ENCODE peak calls at places on chromosome 20, in seven cellular contexts. One of them, this sample, is unnamed.

GRCh38 chr20:1336699-1337387 is 7.9 kb upstream of the SDCBP2 start:
- DNase-seq in activated CD8-positive, alpha-beta memory T cell treated with anti-CD3 and anti-CD28 coated beads, Interleukin-2, amount 50 U/mL, for 48 hours: no peak
- DNase-seq in amygdala: no peak
- DNase-seq in T-helper 2 cell: no peak
- DNase-seq in upper lobe of left lung: peak
- DNase-seq in PC-3: no peak
- DNase-seq in fibroblast of lung: no peak
- DNase-seq in this sample: no peak

GRCh38 chr20:9087531-9088217 is 18.8 kb downstream of the PLCB4 start:
- DNase-seq in activated CD8-positive, alpha-beta memory T cell treated with anti-CD3 and anti-CD28 coated beads, Interleukin-2, amount 50 U/mL, for 48 hours: no peak
- DNase-seq in amygdala: no peak
- DNase-seq in T-helper 2 cell: no peak
- DNase-seq in upper lobe of left lung: no peak
- DNase-seq in PC-3: peak
- DNase-seq in fibroblast of lung: no peak
- DNase-seq in this sample: no peak

GRCh38 chr20:5395932-5396727 is 79.4 kb upstream of the PROKR2 start:
- DNase-seq in activated CD8-positive, alpha-beta memory T cell treated with anti-CD3 and anti-CD28 coated beads, Interleukin-2, amount 50 U/mL, for 48 hours: no peak
- DNase-seq in amygdala: no peak
- DNase-seq in T-helper 2 cell: no peak
- DNase-seq in upper lobe of left lung: no peak
- DNase-seq in PC-3: peak
- DNase-seq in fibroblast of lung: no peak
- DNase-seq in this sample: no peak

GRCh38 chr20:62065669-62066338 is at the start of gene TAF4:
- DNase-seq in activated CD8-positive, alpha-beta memory T cell treated with anti-CD3 and anti-CD28 coated beads, Interleukin-2, amount 50 U/mL, for 48 hours: peak
- DNase-seq in amygdala: no peak
- DNase-seq in T-helper 2 cell: peak
- DNase-seq in upper lobe of left lung: peak
- DNase-seq in PC-3: peak
- DNase-seq in fibroblast of lung: peak
- DNase-seq in this sample: peak

GRCh38 chr20:8320306-8320705 is 188.2 kb downstream of the PLCB1 start:
- DNase-seq in activated CD8-positive, alpha-beta memory T cell treated with anti-CD3 and anti-CD28 coated beads, Interleukin-2, amount 50 U/mL, for 48 hours: no peak
- DNase-seq in amygdala: no peak
- DNase-seq in T-helper 2 cell: no peak
- DNase-seq in upper lobe of left lung: no peak
- DNase-seq in PC-3: no peak
- DNase-seq in fibroblast of lung: no peak
- DNase-seq in this sample: no peak

GRCh38 chr20:35738410-35739179 is 3.5 kb downstream of the RBM39 start:
- DNase-seq in activated CD8-positive, alpha-beta memory T cell treated with anti-CD3 and anti-CD28 coated beads, Interleukin-2, amount 50 U/mL, for 48 hours: no peak
- DNase-seq in amygdala: no peak
- DNase-seq in T-helper 2 cell: no peak
- DNase-seq in upper lobe of left lung: no peak
- DNase-seq in PC-3: no peak
- DNase-seq in fibroblast of lung: no peak
- DNase-seq in this sample: no peak

GRCh38 chr20:32971703-32972161 is 32.5 kb downstream of the SUN5 start:
- DNase-seq in activated CD8-positive, alpha-beta memory T cell treated with anti-CD3 and anti-CD28 coated beads, Interleukin-2, amount 50 U/mL, for 48 hours: no peak
- DNase-seq in amygdala: no peak
- DNase-seq in T-helper 2 cell: no peak
- DNase-seq in upper lobe of left lung: no peak
- DNase-seq in PC-3: no peak
- DNase-seq in fibroblast of lung: no peak
- DNase-seq in this sample: no peak

GRCh38 chr20:2741463-2741862 is 48.9 kb downstream of the EBF4 start:
- DNase-seq in activated CD8-positive, alpha-beta memory T cell treated with anti-CD3 and anti-CD28 coated beads, Interleukin-2, amount 50 U/mL, for 48 hours: peak
- DNase-seq in amygdala: no peak
- DNase-seq in T-helper 2 cell: no peak
- DNase-seq in upper lobe of left lung: no peak
- DNase-seq in PC-3: peak
- DNase-seq in fibroblast of lung: no peak
- DNase-seq in this sample: no peak

GRCh38 chr20:41670631-41671030 is 52.5 kb upstream of the CHD6 start:
- DNase-seq in activated CD8-positive, alpha-beta memory T cell treated with anti-CD3 and anti-CD28 coated beads, Interleukin-2, amount 50 U/mL, for 48 hours: no peak
- DNase-seq in amygdala: no peak
- DNase-seq in T-helper 2 cell: no peak
- DNase-seq in upper lobe of left lung: no peak
- DNase-seq in PC-3: no peak
- DNase-seq in fibroblast of lung: no peak
- DNase-seq in this sample: no peak

GRCh38 chr20:21510414-21510971 is 3.4 kb downstream of the NKX2-2 start:
- DNase-seq in activated CD8-positive, alpha-beta memory T cell treated with anti-CD3 and anti-CD28 coated beads, Interleukin-2, amount 50 U/mL, for 48 hours: no peak
- DNase-seq in amygdala: no peak
- DNase-seq in T-helper 2 cell: no peak
- DNase-seq in upper lobe of left lung: no peak
- DNase-seq in PC-3: no peak
- DNase-seq in fibroblast of lung: no peak
- DNase-seq in this sample: no peak

GRCh38 chr20:53829086-53829703 is 235.6 kb upstream of the ZNF217 start:
- DNase-seq in activated CD8-positive, alpha-beta memory T cell treated with anti-CD3 and anti-CD28 coated beads, Interleukin-2, amount 50 U/mL, for 48 hours: peak
- DNase-seq in amygdala: no peak
- DNase-seq in T-helper 2 cell: no peak
- DNase-seq in upper lobe of left lung: peak
- DNase-seq in PC-3: peak
- DNase-seq in fibroblast of lung: peak
- DNase-seq in this sample: peak

GRCh38 chr20:59253779-59254319 is 46.6 kb upstream of the EDN3 start:
- DNase-seq in activated CD8-positive, alpha-beta memory T cell treated with anti-CD3 and anti-CD28 coated beads, Interleukin-2, amount 50 U/mL, for 48 hours: no peak
- DNase-seq in amygdala: no peak
- DNase-seq in T-helper 2 cell: no peak
- DNase-seq in upper lobe of left lung: no peak
- DNase-seq in PC-3: peak
- DNase-seq in fibroblast of lung: no peak
- DNase-seq in this sample: no peak

GRCh38 chr20:38642498-38642897 is 40.9 kb downstream of the ARHGAP40 start:
- DNase-seq in activated CD8-positive, alpha-beta memory T cell treated with anti-CD3 and anti-CD28 coated beads, Interleukin-2, amount 50 U/mL, for 48 hours: no peak
- DNase-seq in amygdala: no peak
- DNase-seq in T-helper 2 cell: no peak
- DNase-seq in upper lobe of left lung: no peak
- DNase-seq in PC-3: no peak
- DNase-seq in fibroblast of lung: no peak
- DNase-seq in this sample: no peak

GRCh38 chr20:48098866-48099265 is 313.6 kb upstream of the SULF2 start:
- DNase-seq in activated CD8-positive, alpha-beta memory T cell treated with anti-CD3 and anti-CD28 coated beads, Interleukin-2, amount 50 U/mL, for 48 hours: no peak
- DNase-seq in amygdala: no peak
- DNase-seq in T-helper 2 cell: no peak
- DNase-seq in upper lobe of left lung: no peak
- DNase-seq in PC-3: peak
- DNase-seq in fibroblast of lung: no peak
- DNase-seq in this sample: no peak

GRCh38 chr20:56537997-56538396 is 5.0 kb downstream of the FAM209B start:
- DNase-seq in activated CD8-positive, alpha-beta memory T cell treated with anti-CD3 and anti-CD28 coated beads, Interleukin-2, amount 50 U/mL, for 48 hours: no peak
- DNase-seq in amygdala: no peak
- DNase-seq in T-helper 2 cell: no peak
- DNase-seq in upper lobe of left lung: no peak
- DNase-seq in PC-3: peak
- DNase-seq in fibroblast of lung: no peak
- DNase-seq in this sample: no peak

GRCh38 chr20:56368351-56369134 is 9.8 kb downstream of the FAM210B start:
- DNase-seq in activated CD8-positive, alpha-beta memory T cell treated with anti-CD3 and anti-CD28 coated beads, Interleukin-2, amount 50 U/mL, for 48 hours: peak
- DNase-seq in amygdala: no peak
- DNase-seq in T-helper 2 cell: no peak
- DNase-seq in upper lobe of left lung: no peak
- DNase-seq in PC-3: no peak
- DNase-seq in fibroblast of lung: no peak
- DNase-seq in this sample: no peak

GRCh38 chr20:43375586-43375985 is 82.1 kb upstream of the SRSF6 start:
- DNase-seq in activated CD8-positive, alpha-beta memory T cell treated with anti-CD3 and anti-CD28 coated beads, Interleukin-2, amount 50 U/mL, for 48 hours: no peak
- DNase-seq in amygdala: no peak
- DNase-seq in T-helper 2 cell: no peak
- DNase-seq in upper lobe of left lung: no peak
- DNase-seq in PC-3: no peak
- DNase-seq in fibroblast of lung: no peak
- DNase-seq in this sample: no peak

GRCh38 chr20:36645998-36646397 is at the start of gene SLA2:
- DNase-seq in activated CD8-positive, alpha-beta memory T cell treated with anti-CD3 and anti-CD28 coated beads, Interleukin-2, amount 50 U/mL, for 48 hours: peak
- DNase-seq in amygdala: no peak
- DNase-seq in T-helper 2 cell: no peak
- DNase-seq in upper lobe of left lung: peak
- DNase-seq in PC-3: no peak
- DNase-seq in fibroblast of lung: no peak
- DNase-seq in this sample: no peak

GRCh38 chr20:15851576-15852075 is 721.6 kb downstream of the KIF16B start:
- DNase-seq in activated CD8-positive, alpha-beta memory T cell treated with anti-CD3 and anti-CD28 coated beads, Interleukin-2, amount 50 U/mL, for 48 hours: no peak
- DNase-seq in amygdala: no peak
- DNase-seq in T-helper 2 cell: no peak
- DNase-seq in upper lobe of left lung: no peak
- DNase-seq in PC-3: no peak
- DNase-seq in fibroblast of lung: no peak
- DNase-seq in this sample: no peak

GRCh38 chr20:25532015-25532751 is 53.1 kb downstream of the NINL start:
- DNase-seq in activated CD8-positive, alpha-beta memory T cell treated with anti-CD3 and anti-CD28 coated beads, Interleukin-2, amount 50 U/mL, for 48 hours: no peak
- DNase-seq in amygdala: no peak
- DNase-seq in T-helper 2 cell: no peak
- DNase-seq in upper lobe of left lung: no peak
- DNase-seq in PC-3: peak
- DNase-seq in fibroblast of lung: no peak
- DNase-seq in this sample: no peak

GRCh38 chr20:41480054-41480770 is 113.6 kb upstream of the EMILIN3 start:
- DNase-seq in activated CD8-positive, alpha-beta memory T cell treated with anti-CD3 and anti-CD28 coated beads, Interleukin-2, amount 50 U/mL, for 48 hours: no peak
- DNase-seq in amygdala: no peak
- DNase-seq in T-helper 2 cell: no peak
- DNase-seq in upper lobe of left lung: no peak
- DNase-seq in PC-3: no peak
- DNase-seq in fibroblast of lung: no peak
- DNase-seq in this sample: no peak

GRCh38 chr20:44911264-44911921 is 1.5 kb downstream of the PABPC1L start:
- DNase-seq in activated CD8-positive, alpha-beta memory T cell treated with anti-CD3 and anti-CD28 coated beads, Interleukin-2, amount 50 U/mL, for 48 hours: peak
- DNase-seq in amygdala: no peak
- DNase-seq in T-helper 2 cell: no peak
- DNase-seq in upper lobe of left lung: peak
- DNase-seq in PC-3: peak
- DNase-seq in fibroblast of lung: peak
- DNase-seq in this sample: no peak